ENCODE peak calls at places on chromosomes 16 and 17, in six cellular contexts. O is astrocyte, V is fibroblast of pulmonary artery, C is H9, D is AG04450, H is RWPE1. I is an unnamed sample.

GRCh38 chr16:77850637-77851330 is 62.4 kb downstream of the VAT1L start:
- DNase-seq in O (no peak), V (peak), C (no peak), D (no peak), H (no peak), I (peak)

GRCh38 chr17:42531455-42532354 is 4.3 kb upstream of the NAGLU start:
- DNase-seq in O (no peak), V (peak), C (peak), D (no peak), H (no peak), I (peak)

GRCh38 chr16:68737730-68738590 is 868 bp downstream of the CDH1 start:
- DNase-seq in O (no peak), V (no peak), C (no peak), D (no peak), H (peak), I (no peak)

GRCh38 chr16:707062-707538 is 1.5 kb upstream of the FBXL16 start:
- DNase-seq in O (no peak), V (no peak), C (no peak), D (no peak), H (no peak), I (no peak)

GRCh38 chr16:17397499-17397891 is 73.3 kb downstream of the XYLT1 start:
- DNase-seq in O (peak), V (peak), C (no peak), D (no peak), H (no peak), I (peak)

GRCh38 chr16:83392743-83393142 is 415.0 kb upstream of the HSBP1 start:
- DNase-seq in O (no peak), V (no peak), C (no peak), D (no peak), H (no peak), I (peak)

GRCh38 chr16:48537909-48538745 is 71.9 kb downstream of the N4BP1 start:
- DNase-seq in O (no peak), V (peak), C (no peak), D (no peak), H (no peak), I (peak)

GRCh38 chr16:68452176-68452575 is 3.9 kb upstream of the SMPD3 start:
- DNase-seq in O (no peak), V (no peak), C (no peak), D (no peak), H (no peak), I (peak)

GRCh38 chr17:28712037-28712704 is 483 bp upstream of the PROCA1 start:
- DNase-seq in O (no peak), V (no peak), C (peak), D (no peak), H (no peak), I (no peak)

GRCh38 chr16:67393790-67394270 is 532 bp upstream of the TPPP3 start:
- DNase-seq in O (no peak), V (no peak), C (no peak), D (no peak), H (no peak), I (no peak)

GRCh38 chr16:83924686-83925085 is 25.8 kb downstream of the MLYCD start:
- DNase-seq in O (no peak), V (no peak), C (no peak), D (no peak), H (no peak), I (no peak)

GRCh38 chr16:81560979-81561657 is 116.5 kb downstream of the CMIP start:
- DNase-seq in O (no peak), V (no peak), C (no peak), D (no peak), H (no peak), I (no peak)

GRCh38 chr17:72942594-72942993 is 149.9 kb downstream of the SLC39A11 start:
- DNase-seq in O (no peak), V (no peak), C (no peak), D (peak), H (no peak), I (no peak)

GRCh38 chr16:77951788-77952187 is 70.6 kb upstream of the CLEC3A start:
- DNase-seq in O (no peak), V (no peak), C (no peak), D (no peak), H (peak), I (no peak)

GRCh38 chr16:20260215-20261009 is 66.9 kb downstream of the GP2 start:
- DNase-seq in O (no peak), V (no peak), C (no peak), D (no peak), H (no peak), I (no peak)

GRCh38 chr17:28508325-28508724 is 2.2 kb downstream of the FOXN1 start:
- DNase-seq in O (no peak), V (no peak), C (no peak), D (no peak), H (no peak), I (no peak)

GRCh38 chr16:3170440-3171180 is 17.4 kb upstream of the OR1F1 start:
- DNase-seq in O (no peak), V (no peak), C (peak), D (no peak), H (no peak), I (no peak)

GRCh38 chr17:1529863-1530262 is 13.5 kb upstream of the INPP5K start:
- DNase-seq in O (no peak), V (no peak), C (no peak), D (no peak), H (no peak), I (peak)

GRCh38 chr16:20409398-20410152 is at the start of gene ACSM5:
- DNase-seq in O (no peak), V (no peak), C (no peak), D (no peak), H (no peak), I (no peak)

GRCh38 chr16:27228036-27228435 is 24.7 kb downstream of the KDM8 start:
- DNase-seq in O (no peak), V (no peak), C (no peak), D (no peak), H (no peak), I (no peak)

GRCh38 chr16:25108054-25108453 is 3.5 kb upstream of the LCMT1 start:
- DNase-seq in O (no peak), V (no peak), C (peak), D (no peak), H (no peak), I (no peak)

GRCh38 chr16:67910162-67910561 is 17.1 kb downstream of the PSKH1 start:
- DNase-seq in O (no peak), V (peak), C (no peak), D (peak), H (no peak), I (peak)

DNA sequence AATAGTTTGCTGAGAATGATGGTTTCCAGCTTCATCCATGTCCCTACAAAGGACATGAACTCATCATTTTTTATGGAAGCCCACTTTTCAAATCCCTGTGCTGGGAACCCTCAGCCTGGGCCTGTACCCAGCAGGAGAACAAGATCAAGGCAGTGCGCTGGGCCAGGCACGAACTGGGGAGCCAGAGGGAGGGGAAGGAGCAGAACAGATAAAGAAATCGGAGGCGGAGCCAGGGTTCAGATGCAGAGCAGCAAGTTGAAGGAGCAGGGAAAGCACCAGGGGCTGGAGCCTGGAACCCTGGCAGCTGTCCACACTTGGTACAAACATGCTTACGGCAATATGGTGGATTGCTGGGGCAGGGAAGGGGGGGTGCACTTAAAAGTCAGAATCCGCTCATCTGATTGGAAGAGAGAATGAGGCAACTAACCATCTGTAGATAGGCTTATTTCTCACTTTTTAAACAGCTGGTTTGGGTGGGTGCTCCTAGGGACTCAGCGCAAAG is 107.5 kb downstream of the NOG start:
- DNase-seq in O (no peak), V (no peak), C (peak), D (no peak), H (no peak), I (no peak)
- TF ChIP-seq CTCF in O (no peak), V (no peak), C (no peak), D (no peak), H (no peak), I (no peak)

DNA sequence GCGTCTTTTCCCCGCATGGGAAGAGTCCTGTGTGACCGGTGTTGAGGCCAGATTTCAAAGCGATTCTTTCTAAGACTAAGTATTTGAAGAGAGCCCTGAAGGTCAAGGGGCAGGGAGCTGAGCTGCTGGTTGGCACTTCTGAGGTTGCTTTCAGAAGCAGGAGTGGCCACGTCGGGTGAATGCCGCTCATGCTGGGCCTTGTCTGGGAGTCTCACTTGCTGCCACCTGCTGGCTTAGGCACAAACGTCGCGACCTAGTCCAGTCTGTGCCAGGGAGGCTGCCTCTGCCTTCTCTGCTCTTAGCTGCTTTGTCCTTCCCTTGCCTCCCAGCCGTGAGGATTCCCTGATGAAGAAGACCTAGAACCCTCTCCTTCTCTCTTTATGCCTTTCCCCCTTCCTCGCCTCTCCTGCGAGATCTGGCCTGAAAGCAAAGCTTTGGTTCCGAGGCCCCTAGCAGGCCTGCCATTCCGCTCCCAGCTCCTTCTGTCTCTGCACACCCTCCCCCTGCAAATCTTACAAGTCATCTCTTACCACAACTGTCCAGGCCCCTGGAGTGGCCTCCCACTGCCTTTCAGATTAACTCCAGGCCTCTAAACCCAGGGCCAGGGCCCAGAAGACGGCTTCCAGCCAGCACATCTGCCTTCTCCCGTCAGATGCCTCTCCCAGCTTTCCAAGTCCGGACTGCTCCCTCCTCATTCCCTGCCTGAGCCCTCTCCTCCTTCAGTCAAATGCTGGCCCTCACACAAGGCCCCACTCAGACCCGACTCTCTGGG is 11.4 kb downstream of the CTNS start:
- DNase-seq in O (peak), V (peak), C (peak), D (no peak), H (no peak), I (peak)
- TF ChIP-seq CTCF in O (peak), V (peak), C (peak), D (peak), H (peak), I (peak)

GRCh38 chr17:81221371-81221841 is 1.4 kb downstream of the CEP131 start:
- DNase-seq in O (no peak), V (no peak), C (no peak), D (no peak), H (no peak), I (no peak)
- TF ChIP-seq CTCF in O (no peak), V (no peak), C (no peak), D (no peak), H (no peak), I (no peak)

DNA sequence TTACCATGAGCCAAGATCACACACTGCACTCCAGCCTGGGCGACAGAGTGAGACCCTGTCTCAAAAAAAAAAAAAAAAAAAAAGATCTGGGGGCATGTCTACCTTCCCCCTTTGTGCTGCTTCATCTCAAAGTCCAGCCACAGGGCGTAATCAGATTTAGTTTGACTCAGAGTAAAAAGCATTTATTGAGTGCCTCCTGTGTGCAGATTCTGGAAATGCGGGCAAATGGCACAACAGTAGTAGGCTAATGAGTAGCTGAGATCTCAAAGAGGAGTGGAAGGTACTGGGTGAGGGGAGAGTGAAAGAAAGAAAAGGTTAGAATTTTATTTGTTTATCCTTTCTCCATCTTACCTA is 9.1 kb upstream of the NR1D1 start:
- DNase-seq in O (no peak), V (no peak), C (no peak), D (no peak), H (no peak), I (no peak)
- TF ChIP-seq CTCF in O (peak), V (peak), C (peak), D (no peak), H (no peak), I (peak)

GRCh38 chr16:57661936-57662906 is 5.9 kb upstream of the ADGRG3 start:
- DNase-seq in O (no peak), V (no peak), C (no peak), D (no peak), H (no peak), I (no peak)

GRCh38 chr16:57661510-57661909 is 6.6 kb upstream of the ADGRG3 start:
- DNase-seq in O (no peak), V (no peak), C (no peak), D (no peak), H (no peak), I (no peak)

GRCh38 chr16:57658878-57659674 is 9.0 kb upstream of the ADGRG3 start:
- DNase-seq in O (no peak), V (no peak), C (no peak), D (no peak), H (no peak), I (no peak)

GRCh38 chr16:57663436-57663835 is 4.7 kb upstream of the ADGRG3 start:
- DNase-seq in O (no peak), V (no peak), C (no peak), D (no peak), H (no peak), I (no peak)

DNA sequence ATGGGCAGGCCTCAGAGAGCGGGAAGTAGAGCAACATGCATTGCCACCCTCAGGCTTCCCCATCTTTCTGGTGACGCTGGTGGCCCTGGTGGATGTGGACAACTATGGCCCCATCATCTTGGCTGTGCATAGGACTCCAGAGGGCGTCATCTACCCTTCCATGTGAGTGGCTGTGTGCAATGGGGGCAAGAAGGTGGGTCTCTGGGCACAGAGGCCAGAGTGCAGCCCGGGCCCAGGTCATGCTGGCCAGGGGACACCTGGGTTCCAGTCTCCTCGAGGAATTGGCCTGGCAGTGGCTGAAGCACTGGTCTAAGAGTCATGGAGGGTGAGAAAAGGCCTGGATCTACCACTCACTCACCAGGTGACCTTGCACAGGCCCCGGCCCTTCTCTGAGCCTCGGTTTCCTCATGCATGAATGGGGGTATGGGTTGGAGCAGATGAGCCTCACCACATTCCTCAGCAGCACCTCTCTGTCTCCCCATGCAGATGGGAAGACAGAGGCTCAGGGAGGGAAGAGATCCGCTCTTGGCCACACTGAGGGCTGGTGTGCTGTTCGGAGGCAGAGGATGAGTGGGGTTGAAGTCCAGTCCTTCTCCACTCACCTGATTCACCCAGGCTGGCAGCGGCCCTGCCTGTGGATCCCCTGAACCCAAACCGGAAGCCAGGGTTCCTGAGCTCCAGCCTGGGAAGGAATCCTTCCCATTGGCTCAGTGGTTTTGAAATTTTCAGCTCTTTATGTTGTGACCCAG is 7.2 kb upstream of the ADGRG3 start:
- DNase-seq in O (no peak), V (no peak), C (no peak), D (no peak), H (no peak), I (no peak)
- TF ChIP-seq CTCF in O (no peak), V (no peak), C (no peak), D (no peak), H (no peak), I (no peak)

DNA sequence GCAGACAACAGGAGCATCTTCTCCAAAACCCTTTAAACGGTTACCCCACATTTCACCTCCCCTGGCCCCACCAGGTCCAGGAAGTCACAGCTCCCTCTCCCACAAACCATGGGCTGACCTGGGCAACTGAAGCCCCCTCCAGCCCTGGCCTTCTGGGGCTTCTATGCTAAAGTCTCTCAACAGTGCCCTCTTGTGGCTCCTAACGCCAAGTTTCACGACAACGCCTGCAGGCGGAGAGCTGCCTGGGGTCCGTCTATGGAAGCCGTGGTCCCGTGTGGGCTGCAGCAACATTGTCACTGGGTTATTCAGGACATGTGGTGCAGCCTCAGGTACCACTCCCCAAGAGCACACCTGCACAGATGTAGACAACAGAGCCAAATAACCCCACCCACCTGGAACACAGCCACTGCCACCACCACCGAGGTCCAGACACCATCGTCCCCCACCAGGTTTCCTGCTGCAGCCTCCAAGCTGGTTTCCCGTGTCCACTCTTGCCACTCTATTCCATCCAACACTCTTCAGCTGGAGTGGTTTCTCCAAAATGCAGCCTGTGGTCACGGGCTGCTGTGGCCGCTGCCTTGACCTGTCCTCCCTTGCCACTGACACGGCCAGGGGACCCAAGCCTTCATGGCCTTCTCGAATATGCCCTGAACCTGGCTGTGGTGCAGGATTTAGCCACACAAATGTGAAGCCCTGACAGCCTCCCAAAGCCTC is 19.1 kb downstream of the C16orf95 start:
- DNase-seq in O (no peak), V (peak), C (peak), D (no peak), H (no peak), I (no peak)
- TF ChIP-seq CTCF in O (peak), V (peak), C (peak), D (peak), H (peak), I (peak)

GRCh38 chr17:82647593-82648164 is 565 bp downstream of the WDR45B start:
- DNase-seq in O (no peak), V (no peak), C (no peak), D (no peak), H (peak), I (no peak)
- TF ChIP-seq CTCF in O (no peak), V (no peak), C (no peak), D (peak), H (no peak), I (peak)

DNA sequence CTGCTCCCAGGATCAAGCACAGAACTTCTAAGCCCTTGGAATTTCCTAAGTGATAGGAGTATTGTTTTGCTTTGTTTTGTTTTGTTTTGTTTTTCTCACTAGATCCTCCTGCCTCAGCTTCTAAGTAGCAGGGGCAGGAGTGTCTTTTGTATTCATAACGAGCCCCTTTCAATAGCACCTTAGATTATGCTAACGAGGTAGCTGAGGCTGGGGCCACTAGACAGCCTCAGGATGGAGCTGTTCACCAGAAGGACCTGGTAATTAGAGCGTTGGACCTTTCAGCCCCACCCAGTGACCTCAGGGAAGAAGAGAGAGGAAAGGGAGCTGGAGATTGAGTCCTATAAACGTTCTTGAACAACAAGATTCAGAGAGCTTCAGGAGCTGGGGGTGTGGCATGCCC is 43.6 kb downstream of the IKZF3 start:
- DNase-seq in O (no peak), V (no peak), C (no peak), D (no peak), H (no peak), I (no peak)
- TF ChIP-seq CTCF in O (no peak), V (no peak), C (no peak), D (no peak), H (no peak), I (no peak)

DNA sequence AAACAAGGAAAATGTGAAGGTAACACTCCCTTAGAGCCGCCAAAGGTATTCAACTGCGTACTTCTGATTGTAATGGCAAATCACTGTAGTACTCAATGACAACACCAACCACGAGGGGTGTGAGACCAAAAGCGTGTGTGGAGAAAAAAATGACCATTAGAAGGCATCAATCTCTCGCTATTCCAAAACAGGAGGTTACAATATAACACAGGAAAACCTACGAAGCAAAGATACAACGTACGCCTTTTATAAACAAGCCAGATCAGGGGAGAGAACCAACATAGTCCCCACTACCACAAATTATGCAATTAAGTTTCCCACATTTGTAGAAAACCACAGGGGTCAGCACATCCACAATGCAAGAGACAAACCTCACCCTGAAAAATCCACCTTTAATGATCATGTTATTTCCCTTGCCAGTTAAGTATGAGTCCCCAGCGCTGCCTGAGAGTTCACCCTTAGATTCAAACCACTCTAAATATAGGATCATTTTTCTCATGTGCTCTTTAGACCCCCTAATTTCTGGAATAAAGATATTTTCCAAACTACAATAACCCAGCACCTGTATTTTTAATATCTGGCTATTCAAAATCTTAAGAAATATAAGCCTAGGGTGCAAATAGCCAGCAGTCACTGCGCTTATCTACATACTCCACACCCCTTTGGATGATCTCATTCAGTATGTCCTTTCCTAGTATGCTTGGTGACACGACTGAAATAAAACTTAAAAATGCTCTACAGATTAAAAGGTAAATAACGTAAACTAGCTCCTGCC is 12.4 kb downstream of the TEX14 start:
- DNase-seq in O (peak), V (peak), C (peak), D (no peak), H (peak), I (no peak)
- TF ChIP-seq CTCF in O (no peak), V (no peak), C (no peak), D (no peak), H (no peak), I (no peak)

I was measured in AG10803.